ENCODE peak calls at places on chromosomes 5 and 9, in six cellular contexts. J is OCI-M1, E is neural progenitor cell, Q is AG04450, S is ureter, L is anterior cingulate cortex. D is an unnamed sample.

GRCh38 chr5:132754947-132755346 is 7.7 kb downstream of the CCNI2 start:
- DNase-seq in J (peak; percentile 47), E (peak; percentile 45), Q (peak; percentile 10), S (no peak), L (no peak), D (peak; percentile 15)

GRCh38 chr9:125889122-125889523 is 141.9 kb downstream of the PBX3 start:
- DNase-seq in J (no peak), E (peak; percentile 44), Q (no peak), S (no peak), L (peak; percentile 13), D (peak; percentile 47)

GRCh38 chr5:122846051-122846567 is 696 bp downstream of the SNX24 start:
- DNase-seq in J (no peak), E (peak; percentile 18), Q (peak; percentile 29), S (no peak), L (no peak), D (peak; percentile 31)

GRCh38 chr5:134738963-134739661 is 764 bp downstream of the CAMLG start:
- DNase-seq in J (peak; percentile 88), E (peak; percentile 48), Q (no peak), S (no peak), L (no peak), D (peak; percentile 80)

GRCh38 chr5:65203746-65204145 is 278.0 kb downstream of the ADAMTS6 start:
- DNase-seq in J (no peak), E (no peak), Q (peak; percentile 67), S (no peak), L (no peak), D (no peak)

GRCh38 chr5:159097461-159098284 is 2.0 kb downstream of the EBF1 start:
- DNase-seq in J (no peak), E (peak; percentile 68), Q (no peak), S (no peak), L (no peak), D (no peak)

GRCh38 chr9:33250458-33250995 is 10.6 kb downstream of the SPINK4 start:
- DNase-seq in J (no peak), E (no peak), Q (no peak), S (no peak), L (no peak), D (no peak)

GRCh38 chr9:90724112-90724511 is 77.5 kb upstream of the SYK start:
- DNase-seq in J (no peak), E (no peak), Q (no peak), S (no peak), L (no peak), D (no peak)

GRCh38 chr9:37967272-37967581 is 63.3 kb upstream of the SLC25A51 start:
- DNase-seq in J (no peak), E (no peak), Q (no peak), S (no peak), L (no peak), D (no peak)

GRCh38 chr5:98772415-98773213 is 849 bp upstream of the RGMB start:
- DNase-seq in J (no peak), E (peak; percentile 92), Q (no peak), S (peak; percentile 75), L (peak; percentile 79), D (peak; percentile 14)

GRCh38 chr5:98510111-98510510 is 263.4 kb upstream of the RGMB start:
- DNase-seq in J (no peak), E (no peak), Q (no peak), S (no peak), L (no peak), D (no peak)

GRCh38 chr9:135030711-135031245 is 56.7 kb upstream of the OLFM1 start:
- DNase-seq in J (no peak), E (no peak), Q (no peak), S (no peak), L (no peak), D (no peak)